ENCODE peak calls at places on chromosomes 2 and 18, in four cellular contexts. R is ovary, C is mucosa of descending colon, O is GM13976. S is an unnamed sample.

GRCh38 chr2:138059967-138060635 is 95.8 kb downstream of the HNMT start:
- DNase-seq in R (peak), C (no peak), O (no peak), S (no peak)

GRCh38 chr2:34176693-34177092 is 577.6 kb upstream of the FAM98A start:
- DNase-seq in R (no peak), C (no peak), O (no peak), S (no peak)

GRCh38 chr2:207334631-207335371 is 169.1 kb upstream of the KLF7 start:
- DNase-seq in R (peak), C (peak), O (no peak), S (no peak)

GRCh38 chr2:48530033-48530804 is at the start of gene STON1:
- DNase-seq in R (peak), C (peak), O (peak), S (peak)

GRCh38 chr2:84498150-84498799 is 18.0 kb upstream of the DNAH6 start:
- DNase-seq in R (no peak), C (no peak), O (no peak), S (no peak)

GRCh38 chr2:10742666-10743065 is 21.2 kb downstream of the ATP6V1C2 start:
- DNase-seq in R (no peak), C (no peak), O (no peak), S (no peak)

GRCh38 chr2:12990523-12990922 is 273.8 kb downstream of the TRIB2 start:
- DNase-seq in R (no peak), C (no peak), O (no peak), S (no peak)

GRCh38 chr2:197311521-197312033 is 997 bp upstream of the ANKRD44 start:
- DNase-seq in R (no peak), C (no peak), O (no peak), S (no peak)

GRCh38 chr2:199911877-199912161 is 726 bp downstream of the C2orf69 start:
- DNase-seq in R (no peak), C (no peak), O (no peak), S (no peak)

GRCh38 chr2:125224830-125225229 is 1199.7 kb downstream of the CNTNAP5 start:
- DNase-seq in R (no peak), C (peak), O (no peak), S (no peak)

GRCh38 chr2:217434183-217434620 is 568.6 kb downstream of the TNS1 start:
- DNase-seq in R (peak), C (peak), O (peak), S (peak)

GRCh38 chr2:62265116-62265515 is 69.2 kb downstream of the B3GNT2 start:
- DNase-seq in R (no peak), C (no peak), O (no peak), S (no peak)

GRCh38 chr2:166972002-166972401 is 83.7 kb downstream of the XIRP2 start:
- DNase-seq in R (no peak), C (no peak), O (no peak), S (no peak)

GRCh38 chr2:893311-893710 is 57.3 kb upstream of the SNTG2 start:
- DNase-seq in R (no peak), C (peak), O (no peak), S (no peak)

GRCh38 chr2:28292491-28292890 is 100.2 kb upstream of the FOSL2 start:
- DNase-seq in R (no peak), C (no peak), O (no peak), S (no peak)

GRCh38 chr18:2143666-2144065 is 427.6 kb downstream of the METTL4 start:
- DNase-seq in R (no peak), C (no peak), O (no peak), S (no peak)

GRCh38 chr18:79772865-79773696 is 24.7 kb upstream of the KCNG2 start:
- DNase-seq in R (no peak), C (no peak), O (no peak), S (no peak)

GRCh38 chr18:51610481-51610880 is 413.0 kb upstream of the MEX3C start:
- DNase-seq in R (no peak), C (no peak), O (no peak), S (no peak)

GRCh38 chr2:40760071-40760666 is 308.3 kb upstream of the SLC8A1 start:
- DNase-seq in R (no peak), C (peak), O (no peak), S (no peak)

GRCh38 chr2:134671498-134671897 is 47.3 kb downstream of the TMEM163 start:
- DNase-seq in R (no peak), C (no peak), O (no peak), S (no peak)

GRCh38 chr18:46299465-46300004 is 195.3 kb downstream of the HAUS1 start:
- DNase-seq in R (no peak), C (no peak), O (no peak), S (no peak)

GRCh38 chr2:26784570-26785234 is 1.2 kb upstream of the CENPA start:
- DNase-seq in R (no peak), C (no peak), O (no peak), S (no peak)

GRCh38 chr18:57882465-57882864 is 79.3 kb upstream of the ATP8B1 start:
- DNase-seq in R (no peak), C (no peak), O (no peak), S (no peak)

GRCh38 chr2:131145040-131145439 is 39.9 kb downstream of the PLEKHB2 start:
- DNase-seq in R (no peak), C (no peak), O (no peak), S (no peak)

GRCh38 chr2:26884486-26884885 is 36.6 kb downstream of the DPYSL5 start:
- DNase-seq in R (no peak), C (no peak), O (no peak), S (no peak)

GRCh38 chr2:37781028-37781427 is 109.6 kb upstream of the CDC42EP3 start:
- DNase-seq in R (no peak), C (no peak), O (no peak), S (no peak)

GRCh38 chr2:143646271-143646670 is 517.1 kb downstream of the ARHGAP15 start:
- DNase-seq in R (no peak), C (no peak), O (no peak), S (no peak)

GRCh38 chr2:47437287-47437686 is 34.3 kb downstream of the MSH2 start:
- DNase-seq in R (no peak), C (peak), O (peak), S (no peak)

GRCh38 chr18:63892544-63892943 is 5.0 kb downstream of the SERPINB2 start:
- DNase-seq in R (no peak), C (no peak), O (no peak), S (no peak)

GRCh38 chr18:62632788-62633455 is 82.4 kb upstream of the PHLPP1 start:
- DNase-seq in R (no peak), C (no peak), O (no peak), S (no peak)

GRCh38 chr2:216596234-216596985 is 36.8 kb upstream of the IGFBP2 start:
- DNase-seq in R (peak), C (peak), O (no peak), S (no peak)

GRCh38 chr2:64751286-64752260 is 97.9 kb upstream of the SERTAD2 start:
- DNase-seq in R (peak), C (peak), O (no peak), S (peak)

GRCh38 chr2:226184940-226185575 is 614.6 kb downstream of the IRS1 start:
- DNase-seq in R (no peak), C (peak), O (no peak), S (no peak)

GRCh38 chr18:37321578-37322496 is 243.8 kb downstream of the CELF4 start:
- DNase-seq in R (no peak), C (no peak), O (no peak), S (no peak)

GRCh38 chr2:101733257-101733993 is 35.9 kb downstream of the MAP4K4 start:
- DNase-seq in R (peak), C (no peak), O (no peak), S (no peak)

GRCh38 chr2:28164280-28164801 is 228.3 kb upstream of the FOSL2 start:
- DNase-seq in R (no peak), C (peak), O (no peak), S (no peak)

GRCh38 chr2:189113963-189114362 is 65.6 kb downstream of the COL5A2 start:
- DNase-seq in R (no peak), C (no peak), O (no peak), S (no peak)

GRCh38 chr2:189116059-189116458 is 63.5 kb downstream of the COL5A2 start:
- DNase-seq in R (no peak), C (no peak), O (no peak), S (no peak)

GRCh38 chr2:189118386-189118785 is 61.2 kb downstream of the COL5A2 start:
- DNase-seq in R (no peak), C (no peak), O (no peak), S (no peak)

GRCh38 chr2:189116984-189117383 is 62.6 kb downstream of the COL5A2 start:
- DNase-seq in R (no peak), C (no peak), O (no peak), S (no peak)

DNA sequence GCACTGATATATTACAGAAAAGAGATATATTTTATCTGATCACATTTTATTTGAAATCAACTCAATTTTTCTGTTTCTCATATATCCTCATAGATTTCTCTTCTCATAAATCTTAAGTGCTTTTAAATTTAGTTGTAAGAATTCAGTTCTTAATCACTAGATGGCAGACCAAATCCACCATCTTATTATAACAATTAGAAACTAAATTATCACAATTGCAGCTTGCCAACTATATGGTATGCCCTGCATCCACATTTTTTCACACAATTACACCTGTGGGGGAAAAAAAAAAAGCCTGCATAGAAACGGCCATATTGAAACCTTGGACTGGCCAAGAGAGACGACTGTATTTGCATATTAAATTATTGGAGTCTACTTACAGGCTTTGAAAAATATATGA is 64.4 kb downstream of the COL5A2 start:
- DNase-seq in R (no peak), C (no peak), O (no peak), S (no peak)
- TF ChIP-seq CTCF in R (peak), C (no peak), O (no peak), S (peak)

GRCh38 chr2:9333591-9334171 is 89.6 kb downstream of the ITGB1BP1 start:
- DNase-seq in R (peak), C (peak), O (peak), S (peak)
- TF ChIP-seq CTCF in R (peak), C (no peak), O (peak), S (peak)

GRCh38 chr18:48709371-48709770 is 170.5 kb downstream of the CTIF start:
- DNase-seq in R (no peak), C (no peak), O (no peak), S (no peak)
- TF ChIP-seq CTCF in R (no peak), C (no peak), O (no peak), S (no peak)

GRCh38 chr2:188984126-188984525 is 10.0 kb downstream of the COL3A1 start:
- DNase-seq in R (no peak), C (no peak), O (no peak), S (no peak)
- TF ChIP-seq CTCF in R (peak), C (no peak), O (no peak), S (peak)

GRCh38 chr18:76480913-76481312 is 14.1 kb downstream of the ZNF516 start:
- DNase-seq in R (no peak), C (no peak), O (no peak), S (no peak)
- TF ChIP-seq CTCF in R (no peak), C (no peak), O (no peak), S (no peak)

GRCh38 chr2:215507836-215508235 is 72.0 kb upstream of the FN1 start:
- DNase-seq in R (no peak), C (no peak), O (no peak), S (no peak)
- TF ChIP-seq CTCF in R (no peak), C (no peak), O (no peak), S (no peak)

GRCh38 chr2:237601453-237602116 is 11.1 kb upstream of the RAB17 start:
- DNase-seq in R (no peak), C (no peak), O (no peak), S (no peak)
- TF ChIP-seq CTCF in R (no peak), C (no peak), O (no peak), S (no peak)

GRCh38 chr18:35376742-35377695 is at the start of gene ZNF396:
- DNase-seq in R (peak), C (peak), O (peak), S (peak)
- TF ChIP-seq CTCF in R (no peak), C (no peak), O (no peak), S (no peak)